ENCODE peak calls at places on chromosomes 13 and 19, in five cellular contexts. One of them, this sample, is unnamed.

GRCh38 chr19:55137915-55138314 is 11.1 kb downstream of the TNNT1 start:
- DNase-seq in hypothalamus: no peak
- DNase-seq in CD4-positive, alpha-beta T cell: no peak
- DNase-seq in ascending aorta: no peak
- DNase-seq in activated gamma-delta T cell: no peak
- DNase-seq in this sample: no peak

GRCh38 chr19:41350735-41351338 is 2.9 kb downstream of the TGFB1 start:
- DNase-seq in hypothalamus: no peak
- DNase-seq in CD4-positive, alpha-beta T cell: no peak
- DNase-seq in ascending aorta: no peak
- DNase-seq in activated gamma-delta T cell: no peak
- DNase-seq in this sample: no peak

GRCh38 chr13:29733069-29733700 is 117.2 kb downstream of the UBL3 start:
- DNase-seq in hypothalamus: no peak
- DNase-seq in CD4-positive, alpha-beta T cell: no peak
- DNase-seq in ascending aorta: no peak
- DNase-seq in activated gamma-delta T cell: no peak
- DNase-seq in this sample: no peak

GRCh38 chr13:99484405-99484981 is 16.8 kb upstream of the TM9SF2 start:
- DNase-seq in hypothalamus: no peak
- DNase-seq in CD4-positive, alpha-beta T cell: no peak
- DNase-seq in ascending aorta: no peak
- DNase-seq in activated gamma-delta T cell: no peak
- DNase-seq in this sample: no peak

GRCh38 chr13:68019901-68020300 is 789.8 kb upstream of the PCDH9 start:
- DNase-seq in hypothalamus: no peak
- DNase-seq in CD4-positive, alpha-beta T cell: no peak
- DNase-seq in ascending aorta: no peak
- DNase-seq in activated gamma-delta T cell: no peak
- DNase-seq in this sample: no peak

GRCh38 chr19:38148337-38148736 is 75.7 kb downstream of the DPF1 start:
- DNase-seq in hypothalamus: no peak
- DNase-seq in CD4-positive, alpha-beta T cell: no peak
- DNase-seq in ascending aorta: no peak
- DNase-seq in activated gamma-delta T cell: no peak
- DNase-seq in this sample: no peak

GRCh38 chr19:53037101-53038097 is 7.1 kb upstream of the ERVV-2 start:
- DNase-seq in hypothalamus: peak
- DNase-seq in CD4-positive, alpha-beta T cell: peak
- DNase-seq in ascending aorta: no peak
- DNase-seq in activated gamma-delta T cell: no peak
- DNase-seq in this sample: no peak

GRCh38 chr13:46369506-46370268 is 17.4 kb downstream of the RUBCNL start:
- DNase-seq in hypothalamus: no peak
- DNase-seq in CD4-positive, alpha-beta T cell: no peak
- DNase-seq in ascending aorta: peak
- DNase-seq in activated gamma-delta T cell: no peak
- DNase-seq in this sample: no peak

GRCh38 chr13:49444517-49445395 is 682 bp downstream of the SETDB2 start:
- DNase-seq in hypothalamus: no peak
- DNase-seq in CD4-positive, alpha-beta T cell: no peak
- DNase-seq in ascending aorta: no peak
- DNase-seq in activated gamma-delta T cell: no peak
- DNase-seq in this sample: no peak

GRCh38 chr19:8506402-8506957 is 4.0 kb upstream of the PRAM1 start:
- DNase-seq in hypothalamus: no peak
- DNase-seq in CD4-positive, alpha-beta T cell: no peak
- DNase-seq in ascending aorta: no peak
- DNase-seq in activated gamma-delta T cell: no peak
- DNase-seq in this sample: no peak

GRCh38 chr19:29760752-29761502 is 45.9 kb upstream of the C19orf12 start:
- DNase-seq in hypothalamus: no peak
- DNase-seq in CD4-positive, alpha-beta T cell: no peak
- DNase-seq in ascending aorta: no peak
- DNase-seq in activated gamma-delta T cell: no peak
- DNase-seq in this sample: no peak

GRCh38 chr13:40597735-40598365 is 68.6 kb downstream of the FOXO1 start:
- DNase-seq in hypothalamus: no peak
- DNase-seq in CD4-positive, alpha-beta T cell: no peak
- DNase-seq in ascending aorta: no peak
- DNase-seq in activated gamma-delta T cell: no peak
- DNase-seq in this sample: no peak

GRCh38 chr19:1455336-1456120 is 5.6 kb downstream of the APC2 start:
- DNase-seq in hypothalamus: no peak
- DNase-seq in CD4-positive, alpha-beta T cell: no peak
- DNase-seq in ascending aorta: no peak
- DNase-seq in activated gamma-delta T cell: no peak
- DNase-seq in this sample: peak

GRCh38 chr13:31885994-31886393 is 145.6 kb upstream of the FRY start:
- DNase-seq in hypothalamus: no peak
- DNase-seq in CD4-positive, alpha-beta T cell: no peak
- DNase-seq in ascending aorta: no peak
- DNase-seq in activated gamma-delta T cell: no peak
- DNase-seq in this sample: no peak

This sample was measured in NCI-H774.